ENCODE peak calls at places on chromosome 7, in four cellular contexts. V is mesenchymal stem cell, L is stomach, K is Panc1. C is an unnamed sample. For H3K4me1, the result is how much of the 10 kb centered on the place peaks cover.

GRCh38 chr7:144903201-144903600 is 67.3 kb upstream of the TPK1 start:
- DNase-seq in K (no peak), L (no peak), V (no peak), C (no peak)

GRCh38 chr7:101299511-101300464 is 21.8 kb downstream of the IFT22 start:
- DNase-seq in V (peak), K (no peak), L (no peak), C (peak)

GRCh38 chr7:100641463-100641859 is at the start of gene TFR2:
- DNase-seq in L (no peak), V (no peak), K (no peak), C (no peak)

GRCh38 chr7:295155-296154 is 5.5 kb downstream of the FOXL3 start:
- DNase-seq in V (no peak), K (no peak), L (no peak), C (no peak)

GRCh38 chr7:41879113-41879385 is 176.2 kb upstream of the INHBA start:
- DNase-seq in K (no peak), V (peak), L (no peak), C (no peak)

GRCh38 chr7:16914771-16915170 is 33.0 kb upstream of the AGR3 start:
- DNase-seq in K (no peak), V (no peak), L (no peak), C (no peak)

GRCh38 chr7:92095424-92095823 is 38.9 kb downstream of the CYP51A1 start:
- DNase-seq in V (no peak), K (no peak), L (no peak), C (no peak)

GRCh38 chr7:20307119-20307518 is 23.6 kb upstream of the ITGB8 start:
- DNase-seq in K (no peak), L (no peak), V (peak), C (peak)

GRCh38 chr7:85184599-85185354 is 2.1 kb downstream of the SEMA3D start:
- DNase-seq in V (peak), L (no peak), K (no peak), C (peak)

GRCh38 chr7:7266257-7266656 is 83.9 kb downstream of the C1GALT1 start:
- DNase-seq in K (no peak), L (no peak), V (no peak), C (no peak)

GRCh38 chr7:12403287-12404181 is at the start of gene VWDE:
- DNase-seq in V (peak), K (peak), L (peak), C (peak)

GRCh38 chr7:26179826-26180497 is 20.6 kb downstream of the HNRNPA2B1 start:
- DNase-seq in V (no peak), L (no peak), K (no peak), C (no peak)

GRCh38 chr7:96819111-96819700 is 109.6 kb upstream of the SEM1 start:
- DNase-seq in V (no peak), L (no peak), K (no peak), C (no peak)

GRCh38 chr7:75985009-75985517 is 9.3 kb downstream of the TMEM120A start:
- DNase-seq in L (no peak), K (no peak), V (no peak), C (no peak)

GRCh38 chr7:4128161-4128560 is 553.9 kb upstream of the FOXK1 start:
- DNase-seq in V (no peak), L (no peak), K (no peak), C (no peak)

GRCh38 chr7:14191686-14192098 is 202.2 kb upstream of the ETV1 start:
- DNase-seq in L (no peak), V (peak), K (peak), C (no peak)

GRCh38 chr7:55120501-55121198 is 101.8 kb downstream of the EGFR start:
- DNase-seq in V (peak), L (no peak), K (no peak), C (no peak)

GRCh38 chr7:22390512-22390911 is 33.6 kb upstream of the RAPGEF5 start:
- DNase-seq in L (no peak), V (no peak), K (no peak), C (no peak)

DNA sequence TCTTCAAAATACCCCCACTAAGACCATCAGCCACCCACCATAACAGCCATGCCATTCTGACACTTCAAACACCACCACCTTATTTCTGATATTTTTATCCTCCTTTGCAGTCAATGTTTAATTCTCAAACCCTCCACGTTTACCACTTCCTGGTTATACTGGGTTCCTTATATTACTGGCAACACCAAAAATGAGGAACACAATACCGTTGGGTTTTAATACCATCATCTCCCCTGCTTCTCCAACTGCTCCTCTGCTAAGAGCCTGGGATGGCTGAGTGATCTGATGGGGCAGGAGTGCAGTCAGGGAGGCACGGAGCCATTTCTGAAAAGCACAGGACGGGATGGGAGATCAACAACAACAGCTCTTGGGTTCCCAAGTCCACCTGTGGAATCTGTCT is 140.5 kb downstream of the CHCHD3 start:
- DNase-seq in K (no peak), V (no peak), L (no peak), C (no peak)
- H3K27ac ChIP-seq in K (no peak), V (no peak), L (no peak), C (no peak)

DNA sequence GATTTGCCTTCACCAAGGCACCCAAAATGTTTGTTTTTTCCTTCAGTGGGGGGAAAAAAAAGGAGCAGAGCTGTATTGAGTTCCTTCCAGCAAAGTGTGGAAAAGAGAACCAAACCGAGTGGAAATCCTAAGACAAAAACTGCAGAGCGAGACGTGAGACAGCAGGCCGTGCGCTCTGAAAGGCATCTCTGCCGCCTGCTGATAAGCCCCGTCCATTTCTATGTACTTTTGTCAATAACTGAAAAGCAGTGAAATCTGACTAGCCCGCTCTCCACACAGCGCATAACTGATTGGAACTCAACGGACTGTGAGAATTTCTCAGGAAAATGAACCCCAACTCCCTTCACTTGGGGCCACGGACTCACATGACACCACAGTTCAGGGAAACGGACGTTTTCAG is 83.2 kb downstream of the COBL start:
- DNase-seq in V (no peak), K (no peak), L (no peak), C (no peak)
- H3K4me3 ChIP-seq in V (no peak), K (no peak), L (no peak), C (no peak)

DNA sequence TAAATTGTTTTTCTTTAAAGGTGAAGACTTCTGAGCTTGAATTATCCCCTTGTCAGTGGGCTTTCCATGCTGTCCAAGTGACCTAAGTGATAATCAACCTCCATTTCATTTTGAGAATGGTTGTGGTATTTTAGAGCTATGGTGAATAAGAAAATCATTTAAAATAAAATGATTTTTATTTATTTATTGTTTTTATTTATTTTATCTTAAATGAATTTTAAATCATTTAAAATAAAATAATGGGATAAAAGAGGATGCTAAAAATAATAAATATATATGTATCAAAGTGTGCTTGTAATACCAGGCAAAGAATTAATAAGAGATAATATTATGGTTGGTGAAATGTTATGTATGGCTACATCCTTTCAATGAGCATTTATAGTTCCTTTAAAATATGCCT is 24.5 kb downstream of the CAV1 start:
- DNase-seq in K (no peak), V (no peak), L (no peak), C (no peak)
- H3K4me1 ChIP-seq in K (half or more), V (under half), L (under half), C (under half)

DNA sequence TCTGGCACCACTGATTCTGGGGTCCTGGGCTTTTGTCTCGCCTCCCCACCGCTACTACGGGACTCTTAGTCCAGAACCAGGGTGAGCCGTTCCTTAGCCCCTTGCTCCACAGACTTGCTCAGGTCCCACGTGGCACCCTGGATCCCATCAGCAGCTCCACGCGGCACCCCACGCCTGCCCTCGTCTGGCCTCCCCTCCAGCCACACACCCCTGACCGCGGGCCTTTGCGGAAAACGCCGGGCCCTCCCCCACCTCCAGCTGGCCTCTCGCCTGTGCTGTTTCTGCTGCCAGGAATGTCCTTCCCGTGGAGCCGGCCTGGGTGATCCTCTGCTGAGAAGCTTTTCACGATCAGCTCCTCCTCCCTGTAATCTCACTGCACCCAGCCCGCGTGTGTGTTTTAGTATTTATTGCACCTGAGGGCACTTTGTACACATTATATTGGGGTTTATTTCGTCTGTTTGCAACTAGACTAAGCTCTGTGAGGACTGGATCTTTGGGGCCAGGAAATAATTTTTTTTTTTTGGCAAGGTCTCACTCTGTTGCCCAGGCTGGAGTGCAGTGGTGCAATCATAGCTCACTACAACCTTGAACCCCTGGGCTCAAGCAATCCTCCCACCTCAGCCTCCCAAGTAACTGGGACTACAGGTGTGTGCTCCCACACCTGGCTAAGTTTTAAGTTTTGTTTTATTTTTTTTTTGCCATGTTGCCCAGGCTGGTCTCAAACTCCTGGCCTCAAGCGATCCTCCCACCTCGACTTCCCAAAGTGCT is 10.5 kb upstream of the TTYH3 start:
- DNase-seq in K (no peak), V (peak), L (peak), C (peak)
- H3K27ac ChIP-seq in K (no peak), V (peak), L (no peak), C (peak)

DNA sequence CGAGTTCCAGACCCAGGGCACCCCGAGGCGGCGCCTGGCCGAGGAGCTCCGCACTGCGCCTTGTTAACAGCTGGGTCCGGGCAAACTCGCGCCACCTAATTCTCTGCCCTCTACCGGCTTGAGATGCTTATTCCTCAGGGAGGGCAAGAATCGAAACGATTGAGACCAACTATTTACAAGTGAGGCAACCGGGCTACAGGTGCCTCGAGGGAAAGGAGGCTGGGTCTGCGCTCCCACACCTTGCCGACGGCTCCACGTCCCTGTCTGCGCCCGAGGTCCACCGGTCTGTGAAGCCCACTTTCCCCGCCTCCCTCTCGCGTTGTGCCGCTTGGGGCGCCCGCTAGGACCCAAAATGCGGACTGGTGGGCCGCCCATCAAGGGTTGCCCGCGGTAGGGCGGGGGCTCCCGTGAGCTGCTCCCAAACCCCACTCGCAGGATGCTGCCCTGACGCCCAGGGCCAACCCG is 527 bp downstream of the AKR1B1 start:
- DNase-seq in L (peak), V (peak), K (no peak), C (peak)
- H3K4me3 ChIP-seq in L (peak), V (peak), K (peak), C (peak)

DNA sequence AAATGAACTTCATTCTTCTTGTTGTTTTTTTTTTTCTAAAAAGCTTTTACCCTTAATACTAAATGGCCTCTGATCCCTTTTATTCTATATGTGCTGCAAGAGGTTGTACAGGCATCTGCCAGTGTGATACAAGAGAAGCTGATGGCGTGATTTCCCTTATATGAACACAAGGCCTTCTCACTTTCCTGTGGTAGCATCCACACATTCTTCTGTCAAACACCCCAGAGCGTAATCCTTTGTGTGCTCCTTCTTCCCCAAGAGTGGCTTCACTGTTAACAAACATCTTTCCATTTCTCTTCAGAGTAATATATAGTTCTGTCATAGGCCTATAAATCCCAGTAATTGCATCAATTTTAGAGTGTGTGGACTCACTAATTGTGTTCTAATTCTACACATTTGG is 86.3 kb upstream of the CAPZA2 start:
- DNase-seq in K (no peak), V (no peak), L (no peak), C (no peak)
- H3K4me1 ChIP-seq in K (under half), V (under half), L (half or more), C (under half)

C was measured in cardiac muscle cell.